ENCODE peak calls at places on chromosomes 6 and 20, in five cellular contexts. K, N, V, D and W are unnamed samples. For H3K4me1 and H3K9me3, the result is how much of the 10 kb centered on the place peaks cover.

GRCh38 chr20:23050847-23051627 is 1.6 kb upstream of the THBD start:
- DNase-seq in V (peak), N (peak), K (peak), D (no peak), W (peak)

GRCh38 chr6:156269751-156270369 is 507.3 kb upstream of the ARID1B start:
- DNase-seq in K (no peak), V (no peak), D (no peak), N (no peak), W (no peak)

GRCh38 chr6:158026901-158027589 is 45.4 kb downstream of the SYNJ2 start:
- DNase-seq in N (no peak), K (no peak), V (no peak), D (no peak), W (no peak)

GRCh38 chr6:82741325-82741995 is 324.2 kb downstream of the UBE3D start:
- DNase-seq in D (no peak), K (no peak), N (no peak), V (no peak), W (no peak)

GRCh38 chr6:86756623-86757246 is 180.6 kb upstream of the HTR1E start:
- DNase-seq in N (no peak), K (no peak), V (no peak), D (no peak), W (no peak)

GRCh38 chr6:84868149-84868548 is 103.8 kb upstream of the TBX18 start:
- DNase-seq in V (no peak), K (no peak), N (no peak), D (no peak), W (no peak)

GRCh38 chr6:32952817-32953739 is at the start of gene HLA-DMA:
- DNase-seq in N (peak), D (peak), V (peak), K (peak), W (peak)

GRCh38 chr20:45918182-45918737 is 6.3 kb upstream of the PLTP start:
- DNase-seq in K (no peak), D (no peak), V (no peak), N (peak), W (no peak)

GRCh38 chr20:58634818-58635665 is 16.0 kb upstream of the STX16 start:
- DNase-seq in V (no peak), N (no peak), D (no peak), K (no peak), W (no peak)

GRCh38 chr20:3890999-3891929 is 2.1 kb downstream of the PANK2 start:
- DNase-seq in N (no peak), D (no peak), K (no peak), V (no peak), W (no peak)

GRCh38 chr6:13528777-13529343 is 41.5 kb upstream of the GFOD1 start:
- DNase-seq in D (no peak), K (no peak), N (peak), V (peak), W (no peak)

GRCh38 chr20:44621939-44622338 is 29.6 kb downstream of the ADA start:
- DNase-seq in D (no peak), V (peak), K (no peak), N (no peak), W (no peak)

GRCh38 chr20:64268180-64268579 is 12.6 kb downstream of the PCMTD2 start:
- DNase-seq in V (peak), N (no peak), K (no peak), D (no peak), W (no peak)

GRCh38 chr6:169079650-169080049 is 174.0 kb downstream of the THBS2 start:
- DNase-seq in D (no peak), V (no peak), N (no peak), K (no peak), W (no peak)

GRCh38 chr6:43636312-43636667 is 650 bp downstream of the MAD2L1BP start:
- DNase-seq in K (no peak), D (no peak), N (no peak), V (no peak), W (no peak)

GRCh38 chr6:157075549-157076426 is 247.5 kb downstream of the TMEM242 start:
- DNase-seq in K (no peak), N (no peak), D (no peak), V (no peak), W (no peak)

GRCh38 chr6:18468162-18468843 is 81.2 kb downstream of the RNF144B start:
- DNase-seq in D (no peak), V (no peak), K (no peak), N (no peak), W (no peak)

GRCh38 chr6:169950558-169950957 is 199.1 kb downstream of the ERMARD start:
- DNase-seq in V (no peak), N (no peak), K (no peak), D (peak), W (peak)

GRCh38 chr6:5679696-5680494 is 326.8 kb downstream of the NRN1 start:
- DNase-seq in D (no peak), N (no peak), V (no peak), K (no peak), W (no peak)

GRCh38 chr6:132598473-132598872 is 8.9 kb upstream of the TAAR5 start:
- DNase-seq in V (no peak), K (no peak), D (no peak), N (no peak), W (no peak)

GRCh38 chr20:49872056-49872455 is 43.3 kb downstream of the SPATA2 start:
- DNase-seq in D (no peak), V (no peak), N (no peak), K (no peak), W (no peak)

GRCh38 chr6:144585217-144585814 is 300.2 kb downstream of the UTRN start:
- DNase-seq in K (no peak), N (no peak), V (no peak), D (no peak), W (no peak)

GRCh38 chr6:163986313-163986712 is 571.8 kb downstream of the QKI start:
- DNase-seq in K (no peak), V (no peak), D (no peak), N (no peak), W (no peak)

GRCh38 chr20:19598117-19598516 is 159.9 kb upstream of the RIN2 start:
- DNase-seq in K (no peak), D (no peak), N (no peak), V (no peak), W (no peak)

GRCh38 chr6:7241709-7242645 is 71.0 kb downstream of the SSR1 start:
- DNase-seq in V (peak), K (no peak), D (no peak), N (peak), W (no peak)

GRCh38 chr20:13819885-13820645 is 35.2 kb downstream of the NDUFAF5 start:
- DNase-seq in D (no peak), K (no peak), N (no peak), V (no peak), W (peak)

GRCh38 chr20:57872816-57873409 is 163.1 kb upstream of the PMEPA1 start:
- DNase-seq in D (no peak), N (no peak), K (no peak), V (no peak), W (no peak)

GRCh38 chr6:144007779-144008500 is at the start of gene PLAGL1:
- DNase-seq in N (peak), V (peak), D (no peak), K (peak), W (peak)

GRCh38 chr20:16273812-16274560 is 299.3 kb downstream of the KIF16B start:
- DNase-seq in K (no peak), D (no peak), N (no peak), V (no peak), W (no peak)

GRCh38 chr20:52016022-52016421 is 175.6 kb downstream of the ZFP64 start:
- DNase-seq in K (no peak), D (no peak), N (no peak), V (no peak), W (no peak)

GRCh38 chr6:153031335-153031955 is 28.9 kb upstream of the MTRF1L start:
- DNase-seq in K (no peak), V (no peak), N (no peak), D (no peak), W (no peak)

GRCh38 chr6:41638002-41638800 is at the start of gene MDFI:
- DNase-seq in K (no peak), D (no peak), N (no peak), V (no peak), W (no peak)
- H3K4me1 ChIP-seq in K (under half), D (under half), N (under half), V (under half), W (under half)

GRCh38 chr6:36873612-36874011 is 991 bp downstream of the PPIL1 start:
- DNase-seq in D (no peak), K (no peak), V (no peak), N (no peak), W (no peak)
- TF ChIP-seq CTCF in D (peak), K (no peak), V (peak), N (no peak), W (no peak)

DNA sequence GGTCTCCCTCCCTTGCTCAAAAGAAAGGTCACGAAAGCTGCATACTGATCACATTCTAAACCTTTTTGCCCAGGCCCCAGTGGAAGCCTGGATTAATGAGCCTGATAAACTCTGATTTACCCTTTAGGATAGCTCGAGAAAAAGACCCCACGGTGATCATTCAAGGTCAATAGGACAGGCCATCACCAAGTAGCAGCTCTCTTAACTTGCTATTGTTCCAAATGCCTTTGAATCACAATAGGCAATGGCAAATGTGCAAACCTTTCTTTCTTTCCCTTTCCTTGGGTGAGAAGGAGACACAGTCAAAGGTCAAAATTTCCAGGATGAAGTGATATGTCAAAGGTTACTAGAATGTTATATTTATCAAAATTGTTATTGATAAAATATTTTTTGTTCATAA is 327.4 kb downstream of the HDGFL1 start:
- DNase-seq in K (no peak), N (no peak), D (no peak), V (no peak), W (no peak)
- H3K9me3 ChIP-seq in K (under half), N (under half), D (under half), V (under half), W (under half)

GRCh38 chr20:62367483-62368302 is 581 bp upstream of the LAMA5 start:
- DNase-seq in V (peak), N (peak), K (no peak), D (peak), W (no peak)
- H3K4me1 ChIP-seq in V (half or more), N (half or more), K (half or more), D (under half), W (under half)

DNA sequence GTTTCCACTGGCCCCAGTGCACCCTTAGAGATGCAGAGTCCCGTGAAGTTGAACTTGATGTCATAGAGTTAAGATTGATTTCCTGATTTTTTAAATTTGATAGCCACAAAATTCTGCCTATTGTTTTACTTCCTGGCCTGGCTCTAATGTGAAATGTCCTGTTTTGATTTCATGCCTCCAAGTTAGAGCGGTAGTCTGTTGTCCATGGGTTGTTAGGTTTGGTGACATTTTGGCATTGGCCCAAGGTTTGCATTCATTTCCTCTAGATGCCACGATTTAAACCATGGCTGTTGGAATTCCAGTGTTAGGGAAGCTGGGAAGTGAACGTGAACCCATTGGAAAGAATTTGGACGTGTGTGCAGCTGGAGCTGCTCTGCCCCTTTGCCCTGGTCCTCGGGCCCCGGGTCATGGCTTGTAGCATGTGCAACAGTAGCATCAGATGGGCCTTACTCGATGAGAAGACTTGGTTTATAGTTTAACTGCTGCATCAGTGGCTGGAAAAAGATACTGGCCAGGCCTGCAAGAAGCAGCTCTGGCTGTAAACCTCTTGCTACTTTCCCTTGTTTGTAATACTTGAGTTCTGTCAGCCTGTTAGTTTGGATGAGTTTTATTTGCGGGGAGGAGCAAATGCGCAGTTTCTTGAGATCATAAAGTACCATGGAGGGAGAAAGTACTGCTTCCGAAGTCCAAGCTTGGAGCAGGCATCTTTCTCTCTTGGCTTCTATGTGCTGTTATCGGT is 121.5 kb upstream of the CLDN20 start:
- DNase-seq in N (no peak), V (no peak), K (no peak), D (no peak), W (no peak)
- TF ChIP-seq CTCF in N (no peak), V (no peak), K (no peak), D (no peak), W (no peak)

GRCh38 chr20:60630609-60631008 is 621.5 kb upstream of the CDH4 start:
- DNase-seq in V (no peak), K (no peak), N (no peak), D (no peak), W (no peak)

GRCh38 chr20:60629206-60629605 is 622.9 kb upstream of the CDH4 start:
- DNase-seq in V (no peak), D (no peak), N (no peak), K (no peak), W (no peak)

GRCh38 chr20:60624066-60624465 is 628.0 kb upstream of the CDH4 start:
- DNase-seq in V (no peak), D (no peak), N (no peak), K (no peak), W (no peak)

GRCh38 chr20:60632420-60633262 is 619.4 kb upstream of the CDH4 start:
- DNase-seq in N (no peak), V (no peak), D (no peak), K (peak), W (no peak)

DNA sequence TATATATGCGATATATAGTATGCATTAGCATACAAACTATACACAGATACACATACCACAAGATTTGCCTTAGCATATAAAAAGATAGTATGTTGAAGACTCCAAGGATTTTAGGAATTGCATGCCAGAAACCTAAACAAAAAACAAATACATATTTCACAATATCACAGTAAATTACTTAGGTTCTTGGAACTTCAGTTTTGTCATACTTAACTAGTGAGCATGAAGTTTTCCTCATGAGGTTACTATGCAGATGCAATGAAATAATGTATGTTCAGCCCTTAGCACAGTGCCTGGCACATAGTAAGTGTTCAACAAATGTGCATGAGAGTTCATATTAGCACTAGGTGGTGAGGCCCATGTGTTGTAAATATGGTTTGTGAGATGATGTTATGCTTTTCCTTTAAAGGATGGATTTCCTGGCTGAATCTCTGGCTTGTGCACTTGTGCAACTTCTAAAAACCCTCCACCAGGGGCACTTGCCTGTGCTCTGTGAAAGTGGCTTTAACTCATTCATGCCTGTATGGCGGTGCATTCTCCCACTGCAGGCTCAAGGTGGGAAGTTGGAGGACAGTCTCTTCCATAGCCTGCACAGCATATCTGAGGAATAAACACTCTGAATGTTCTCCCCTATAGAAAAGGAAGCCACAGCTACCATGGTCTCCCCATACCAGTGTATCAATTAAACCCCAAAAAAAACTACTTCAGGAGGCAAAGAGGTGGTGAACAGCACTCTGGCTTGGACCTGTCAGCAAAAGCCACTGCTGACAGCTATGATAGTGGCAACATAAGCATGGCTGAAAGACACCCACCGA is 624.1 kb upstream of the CDH4 start:
- DNase-seq in V (no peak), D (no peak), N (no peak), K (no peak), W (no peak)
- H3K9me3 ChIP-seq in V (under half), D (under half), N (under half), K (under half), W (under half)

GRCh38 chr20:61806995-61807394 is 258.7 kb downstream of the TAF4 start:
- DNase-seq in D (no peak), V (no peak), K (no peak), N (no peak), W (no peak)

GRCh38 chr20:61808497-61808896 is 257.2 kb downstream of the TAF4 start:
- DNase-seq in N (no peak), K (no peak), V (no peak), D (no peak), W (no peak)

GRCh38 chr20:61806314-61806713 is 259.4 kb downstream of the TAF4 start:
- DNase-seq in V (no peak), K (no peak), D (no peak), N (no peak), W (no peak)

GRCh38 chr20:61809006-61809770 is 256.5 kb downstream of the TAF4 start:
- DNase-seq in D (no peak), V (no peak), N (no peak), K (no peak), W (no peak)

DNA sequence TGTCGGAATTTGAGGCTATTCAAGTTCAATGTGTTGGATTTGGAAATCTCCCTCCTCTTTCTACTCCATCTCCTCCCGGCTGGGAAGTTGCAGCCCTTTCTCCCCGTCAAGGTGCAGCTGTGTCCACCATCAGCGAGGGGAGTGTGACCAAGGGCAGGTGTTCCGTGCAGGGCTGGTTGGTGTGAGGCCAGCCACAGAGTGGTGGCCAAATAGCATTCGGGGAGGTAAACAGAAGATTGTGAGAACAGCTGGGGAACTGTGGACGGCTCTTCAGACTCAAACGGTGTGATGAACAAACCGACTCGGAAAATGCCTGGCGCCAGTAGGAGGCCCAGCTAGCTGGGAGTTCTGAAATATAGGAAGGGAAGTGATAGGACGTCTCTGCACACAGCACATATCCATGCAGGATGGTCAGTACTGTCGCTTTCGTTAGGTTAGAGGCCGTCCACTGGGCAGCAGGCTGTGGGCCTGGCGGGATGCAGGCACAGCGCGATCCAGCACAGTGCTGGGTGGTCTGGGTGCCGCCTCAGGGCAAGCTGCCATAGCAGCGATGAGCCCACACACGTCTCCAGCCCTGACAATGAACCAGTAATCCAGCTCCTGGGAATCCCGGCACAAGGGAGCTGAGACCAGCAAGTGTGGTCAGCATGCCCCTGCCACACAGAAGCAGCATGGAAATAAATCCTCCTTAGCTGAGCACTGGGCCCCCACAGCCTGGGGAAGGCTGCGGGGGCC is 258.1 kb downstream of the TAF4 start:
- DNase-seq in N (no peak), V (no peak), K (no peak), D (no peak), W (no peak)
- H3K4me1 ChIP-seq in N (under half), V (under half), K (under half), D (under half), W (under half)

GRCh38 chr20:34302723-34303528 is at the start of gene AHCY:
- DNase-seq in D (peak), V (peak), K (peak), N (peak), W (peak)
- TF ChIP-seq CTCF in D (no peak), V (no peak), K (no peak), N (no peak), W (no peak)

GRCh38 chr6:140182819-140183218 is 808.4 kb upstream of the CITED2 start:
- DNase-seq in D (no peak), V (no peak), N (no peak), K (no peak), W (no peak)
- H3K9me3 ChIP-seq in D (under half), V (under half), N (under half), K (under half), W (under half)

DNA sequence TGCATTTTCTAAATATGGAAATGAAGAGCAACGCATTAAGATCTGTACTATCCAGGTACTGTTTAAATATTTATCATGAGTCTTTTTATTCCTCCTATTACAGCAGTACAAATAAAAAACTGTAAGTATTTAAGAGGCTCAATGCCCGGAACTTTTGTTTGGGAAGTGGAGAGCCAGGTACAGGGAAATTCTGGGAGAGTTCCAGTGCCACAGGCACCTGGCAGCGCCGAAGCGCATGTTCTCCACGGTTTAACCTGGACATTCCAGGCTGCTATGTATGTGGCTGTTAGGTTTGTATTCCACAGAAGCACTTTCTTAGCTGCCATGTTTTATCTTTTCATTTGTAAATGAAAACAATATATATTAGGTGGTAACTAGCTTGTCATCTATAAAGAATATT is 81.7 kb downstream of the PREP start:
- DNase-seq in V (no peak), K (no peak), D (no peak), N (no peak), W (peak)
- H3K4me1 ChIP-seq in V (under half), K (under half), D (under half), N (under half), W (under half)